ENCODE peak calls at places on chromosomes 4 and X, in nine cellular contexts. W is neural progenitor cell; Z is H9; T is type B pancreatic cell; M is fibroblast of pulmonary artery; D is MCF 10A; U is CD4-positive, alpha-beta T cell; G is K562; B is osteoblast. V is an unnamed sample.

GRCh38 chr4:61406677-61407076 is 206.6 kb downstream of the ADGRL3 start:
- DNase-seq in U (no peak), W (no peak), Z (no peak), M (no peak), G (no peak), B (no peak), T (no peak), D (no peak), V (no peak)

GRCh38 chrX:30612250-30612655 is 34.7 kb upstream of the TASL start:
- DNase-seq in M (no peak), U (no peak), D (peak), W (no peak), Z (no peak), G (no peak), T (no peak), B (no peak), V (no peak)

GRCh38 chr4:88985088-88985779 is 71.8 kb downstream of the FAM13A start:
- DNase-seq in B (peak), D (peak), T (no peak), M (peak), G (no peak), U (no peak), Z (no peak), W (no peak), V (no peak)

GRCh38 chr4:61177361-61177760 is 22.8 kb upstream of the ADGRL3 start:
- DNase-seq in U (no peak), G (no peak), B (no peak), M (no peak), D (no peak), W (no peak), T (no peak), Z (no peak), V (no peak)

GRCh38 chr4:150495550-150495949 is 86.4 kb upstream of the MAB21L2 start:
- DNase-seq in T (no peak), U (no peak), W (peak), Z (no peak), G (no peak), B (no peak), M (no peak), D (no peak), V (no peak)

GRCh38 chrX:107029752-107030151 is 29.7 kb upstream of the MORC4 start:
- DNase-seq in Z (no peak), T (no peak), B (no peak), D (no peak), M (no peak), G (no peak), U (no peak), W (no peak), V (no peak)

GRCh38 chrX:28177202-28177601 is 196.0 kb upstream of the DCAF8L1 start:
- DNase-seq in U (no peak), M (no peak), D (peak), T (no peak), G (peak), Z (peak), B (peak), W (peak), V (no peak)

GRCh38 chr4:148452970-148453369 is 10.8 kb upstream of the NR3C2 start:
- DNase-seq in G (no peak), W (no peak), B (no peak), Z (no peak), U (no peak), T (no peak), D (no peak), M (no peak), V (no peak)

GRCh38 chr4:24164054-24164453 is 274.2 kb upstream of the PPARGC1A start:
- DNase-seq in D (no peak), W (no peak), T (no peak), Z (no peak), B (peak), U (no peak), M (no peak), G (no peak), V (no peak)

GRCh38 chrX:79515529-79515928 is 148.4 kb upstream of the ITM2A start:
- DNase-seq in M (no peak), U (no peak), G (no peak), Z (no peak), W (no peak), T (no peak), D (no peak), B (no peak), V (no peak)

GRCh38 chr4:124804584-124804983 is 92.1 kb upstream of the ANKRD50 start:
- DNase-seq in M (no peak), B (no peak), U (no peak), Z (no peak), W (no peak), G (no peak), D (no peak), T (no peak), V (no peak)

DNA sequence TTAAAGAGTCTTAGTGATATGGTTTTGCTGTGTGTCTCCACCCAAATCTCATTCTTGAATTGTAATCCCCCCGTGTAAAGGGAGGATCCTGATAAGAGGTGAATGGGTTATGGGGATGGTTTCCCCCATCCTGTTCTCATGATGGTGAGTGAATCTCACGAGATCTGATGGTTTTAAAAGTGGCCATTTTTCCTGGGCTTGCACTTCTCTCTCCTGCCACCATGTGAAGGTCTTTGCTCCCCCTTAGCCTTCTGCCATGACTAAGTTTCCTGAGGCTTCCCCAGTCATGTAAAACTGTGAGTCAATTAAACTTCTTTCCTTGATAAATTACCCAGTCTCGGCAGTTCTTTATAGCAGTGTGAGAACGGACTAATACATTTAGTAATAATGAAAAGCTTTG is 46.9 kb downstream of the ANTXR2 start:
- DNase-seq in M (no peak), B (no peak), T (no peak), U (no peak), D (no peak), Z (no peak), G (peak), W (no peak), V (no peak)
- TF ChIP-seq CTCF in M (no peak), B (peak), T (no peak), U (no peak), D (no peak), Z (peak), G (no peak), W (no peak), V (no peak)

DNA sequence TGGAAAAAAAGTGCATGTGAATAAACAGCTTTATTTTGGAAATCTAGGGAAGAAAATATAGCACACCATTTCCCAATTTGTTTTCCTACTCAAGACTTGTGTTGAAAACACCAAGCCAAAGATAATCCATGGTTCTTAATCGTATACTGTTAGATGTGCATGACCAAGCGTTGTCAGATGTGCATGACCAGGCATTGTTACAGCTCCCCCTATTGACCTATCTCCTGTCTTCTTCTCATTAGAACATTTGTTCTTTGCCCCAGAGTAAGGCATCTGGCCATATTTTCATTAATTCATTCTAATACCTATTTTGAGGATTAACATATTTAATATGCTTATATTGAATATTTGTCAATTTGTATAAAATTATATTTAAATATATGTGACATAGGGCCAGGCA is 14.4 kb upstream of the VCX start:
- DNase-seq in G (peak), W (peak), U (no peak), T (no peak), B (no peak), M (no peak), Z (no peak), D (peak), V (no peak)
- TF ChIP-seq CTCF in G (no peak), W (peak), U (no peak), T (peak), B (no peak), M (no peak), Z (peak), D (peak), V (peak)

DNA sequence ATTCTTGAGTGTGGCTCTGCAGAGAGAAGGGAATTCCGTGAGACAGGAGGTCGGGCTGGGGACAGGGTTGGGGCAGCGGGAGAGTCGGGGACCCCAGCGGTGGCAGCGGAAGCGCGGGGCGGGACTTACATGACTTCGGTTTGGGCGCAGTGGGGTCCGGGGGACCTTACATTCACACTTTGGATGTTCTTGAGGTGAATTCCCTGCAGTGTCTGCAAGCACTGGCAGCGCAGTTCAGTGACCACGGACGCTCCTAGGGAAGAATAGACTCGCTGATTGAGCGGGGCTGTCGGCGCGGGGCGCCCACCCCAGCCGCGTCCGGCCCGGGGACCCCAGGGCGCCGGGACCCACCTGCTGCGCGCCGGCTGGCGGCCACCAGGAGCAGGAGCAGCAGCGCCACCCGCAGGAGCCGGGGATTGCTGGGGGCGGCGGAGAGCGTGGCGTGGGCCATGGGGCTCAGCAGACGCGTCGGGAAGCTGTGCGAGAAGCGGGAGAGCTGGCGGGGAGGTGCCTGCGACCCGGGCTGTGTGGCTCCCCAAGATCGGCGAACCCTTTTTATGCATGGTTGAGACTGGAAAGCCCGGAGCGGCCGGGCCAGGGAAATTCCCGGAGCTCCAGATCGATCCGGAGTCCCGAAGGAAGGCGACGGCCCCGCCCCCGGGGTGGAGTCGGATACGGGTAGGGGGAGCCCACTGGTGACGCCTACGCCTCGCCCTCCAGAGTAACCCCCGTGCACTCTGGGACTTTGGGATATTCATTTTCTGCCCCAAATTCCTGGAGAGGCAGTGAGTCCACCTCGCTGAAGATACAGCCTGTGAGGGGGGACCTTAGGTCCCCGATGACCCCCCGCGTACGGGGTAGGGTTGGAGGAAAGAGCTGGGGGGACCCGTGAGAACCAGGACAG is at the start of gene CXCL3:
- DNase-seq in M (peak), G (peak), W (peak), Z (peak), T (peak), B (peak), D (peak), U (no peak), V (peak)
- TF ChIP-seq CTCF in M (no peak), G (peak), W (peak), Z (peak), T (peak), B (peak), D (peak), U (no peak), V (peak)

GRCh38 chr4:72340803-72341431 is 228.1 kb downstream of the ADAMTS3 start:
- DNase-seq in G (no peak), T (no peak), W (no peak), Z (no peak), D (peak), M (no peak), U (no peak), B (no peak), V (no peak)
- TF ChIP-seq CTCF in G (no peak), T (peak), W (peak), Z (peak), D (no peak), M (no peak), U (no peak), B (no peak), V (peak)

DNA sequence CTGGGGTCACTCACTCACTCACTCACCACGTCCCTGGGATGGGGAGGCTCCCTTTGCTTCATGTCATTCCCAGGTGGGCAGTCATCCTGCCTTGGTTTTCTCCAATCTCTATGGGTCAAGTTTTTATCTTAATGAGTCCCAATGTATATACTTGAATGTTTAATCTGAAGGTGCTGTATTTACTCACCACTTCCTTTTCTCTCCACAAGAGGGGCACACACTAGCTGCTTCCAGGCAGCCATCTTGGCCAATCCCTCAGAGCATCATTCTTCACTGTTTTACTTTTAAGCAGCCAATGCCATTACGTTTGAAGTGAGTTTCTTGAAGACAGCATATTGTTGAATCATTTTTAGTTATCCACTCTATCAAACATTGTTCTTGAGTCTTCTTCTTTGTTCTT is 153.4 kb upstream of the ARSJ start:
- DNase-seq in U (no peak), G (peak), D (no peak), W (peak), B (no peak), T (no peak), M (peak), Z (no peak), V (no peak)
- TF ChIP-seq CTCF in U (no peak), G (no peak), D (no peak), W (peak), B (peak), T (peak), M (peak), Z (peak), V (peak)